ENCODE peak calls at places on chromosomes 7 and 10, in nine cellular contexts. One of them, this sample, is unnamed.

GRCh38 chr10:666237-667012 is 23.0 kb downstream of the DIP2C start:
- DNase-seq in H1: peak; percentile 35
- DNase-seq in NCI-H226: no peak
- DNase-seq in NCI-H1105: no peak
- DNase-seq in stimulated activated CD4-positive, alpha-beta T cell treated with anti-CD3 and anti-CD28 coated beads, Interleukin-1b, Interleukin-23, amount 100 ng/mL, for 4 hours: no peak
- DNase-seq in NCI-H1694 treated with DMSO at 0.1 percent for 48 hours: no peak
- DNase-seq in mesenteric fat pad: peak; percentile 88
- DNase-seq in occipital lobe: no peak
- DNase-seq in neural crest cell: no peak
- DNase-seq in this sample: no peak

GRCh38 chr10:132078746-132079345 is 13.1 kb downstream of the JAKMIP3 start:
- DNase-seq in H1: no peak
- DNase-seq in NCI-H226: no peak
- DNase-seq in NCI-H1105: no peak
- DNase-seq in stimulated activated CD4-positive, alpha-beta T cell treated with anti-CD3 and anti-CD28 coated beads, Interleukin-1b, Interleukin-23, amount 100 ng/mL, for 4 hours: no peak
- DNase-seq in NCI-H1694 treated with DMSO at 0.1 percent for 48 hours: no peak
- DNase-seq in mesenteric fat pad: peak; percentile 85
- DNase-seq in occipital lobe: peak; percentile 27
- DNase-seq in neural crest cell: no peak
- DNase-seq in this sample: no peak

GRCh38 chr7:100895701-100895955 is at the start of gene ACHE:
- DNase-seq in H1: no peak
- DNase-seq in NCI-H226: no peak
- DNase-seq in NCI-H1105: no peak
- DNase-seq in stimulated activated CD4-positive, alpha-beta T cell treated with anti-CD3 and anti-CD28 coated beads, Interleukin-1b, Interleukin-23, amount 100 ng/mL, for 4 hours: no peak
- DNase-seq in NCI-H1694 treated with DMSO at 0.1 percent for 48 hours: no peak
- DNase-seq in mesenteric fat pad: no peak
- DNase-seq in occipital lobe: no peak
- DNase-seq in neural crest cell: no peak
- DNase-seq in this sample: no peak

GRCh38 chr10:96415896-96416554 is 57.2 kb upstream of the OPALIN start:
- DNase-seq in H1: peak; percentile 26
- DNase-seq in NCI-H226: no peak
- DNase-seq in NCI-H1105: no peak
- DNase-seq in stimulated activated CD4-positive, alpha-beta T cell treated with anti-CD3 and anti-CD28 coated beads, Interleukin-1b, Interleukin-23, amount 100 ng/mL, for 4 hours: no peak
- DNase-seq in NCI-H1694 treated with DMSO at 0.1 percent for 48 hours: no peak
- DNase-seq in mesenteric fat pad: no peak
- DNase-seq in occipital lobe: no peak
- DNase-seq in neural crest cell: no peak
- DNase-seq in this sample: no peak

GRCh38 chr10:44939691-44940401 is 19.8 kb upstream of the RASSF4 start:
- DNase-seq in H1: peak; percentile 8
- DNase-seq in NCI-H226: no peak
- DNase-seq in NCI-H1105: no peak
- DNase-seq in stimulated activated CD4-positive, alpha-beta T cell treated with anti-CD3 and anti-CD28 coated beads, Interleukin-1b, Interleukin-23, amount 100 ng/mL, for 4 hours: no peak
- DNase-seq in NCI-H1694 treated with DMSO at 0.1 percent for 48 hours: no peak
- DNase-seq in mesenteric fat pad: peak; percentile 28
- DNase-seq in occipital lobe: no peak
- DNase-seq in neural crest cell: no peak
- DNase-seq in this sample: no peak

GRCh38 chr10:45091968-45092367 is 91.2 kb downstream of the ZNF22 start:
- DNase-seq in H1: no peak
- DNase-seq in NCI-H226: no peak
- DNase-seq in NCI-H1105: peak; percentile 54
- DNase-seq in stimulated activated CD4-positive, alpha-beta T cell treated with anti-CD3 and anti-CD28 coated beads, Interleukin-1b, Interleukin-23, amount 100 ng/mL, for 4 hours: no peak
- DNase-seq in NCI-H1694 treated with DMSO at 0.1 percent for 48 hours: no peak
- DNase-seq in mesenteric fat pad: no peak
- DNase-seq in occipital lobe: no peak
- DNase-seq in neural crest cell: no peak
- DNase-seq in this sample: no peak

GRCh38 chr7:77982926-77983550 is 184.5 kb downstream of the PHTF2 start:
- DNase-seq in H1: no peak
- DNase-seq in NCI-H226: no peak
- DNase-seq in NCI-H1105: no peak
- DNase-seq in stimulated activated CD4-positive, alpha-beta T cell treated with anti-CD3 and anti-CD28 coated beads, Interleukin-1b, Interleukin-23, amount 100 ng/mL, for 4 hours: no peak
- DNase-seq in NCI-H1694 treated with DMSO at 0.1 percent for 48 hours: no peak
- DNase-seq in mesenteric fat pad: no peak
- DNase-seq in occipital lobe: no peak
- DNase-seq in neural crest cell: no peak
- DNase-seq in this sample: no peak

GRCh38 chr10:78292987-78293865 is 259.6 kb downstream of the RPS24 start:
- DNase-seq in H1: no peak
- DNase-seq in NCI-H226: no peak
- DNase-seq in NCI-H1105: no peak
- DNase-seq in stimulated activated CD4-positive, alpha-beta T cell treated with anti-CD3 and anti-CD28 coated beads, Interleukin-1b, Interleukin-23, amount 100 ng/mL, for 4 hours: no peak
- DNase-seq in NCI-H1694 treated with DMSO at 0.1 percent for 48 hours: no peak
- DNase-seq in mesenteric fat pad: peak; percentile 49
- DNase-seq in occipital lobe: no peak
- DNase-seq in neural crest cell: peak; percentile 59
- DNase-seq in this sample: peak; percentile 81

GRCh38 chr10:94429049-94429707 is 26.8 kb downstream of the TBC1D12 start:
- DNase-seq in H1: no peak
- DNase-seq in NCI-H226: no peak
- DNase-seq in NCI-H1105: no peak
- DNase-seq in stimulated activated CD4-positive, alpha-beta T cell treated with anti-CD3 and anti-CD28 coated beads, Interleukin-1b, Interleukin-23, amount 100 ng/mL, for 4 hours: no peak
- DNase-seq in NCI-H1694 treated with DMSO at 0.1 percent for 48 hours: no peak
- DNase-seq in mesenteric fat pad: no peak
- DNase-seq in occipital lobe: no peak
- DNase-seq in neural crest cell: no peak
- DNase-seq in this sample: no peak

GRCh38 chr10:78688221-78688944 is 380.4 kb upstream of the ZMIZ1 start:
- DNase-seq in H1: no peak
- DNase-seq in NCI-H226: no peak
- DNase-seq in NCI-H1105: no peak
- DNase-seq in stimulated activated CD4-positive, alpha-beta T cell treated with anti-CD3 and anti-CD28 coated beads, Interleukin-1b, Interleukin-23, amount 100 ng/mL, for 4 hours: no peak
- DNase-seq in NCI-H1694 treated with DMSO at 0.1 percent for 48 hours: no peak
- DNase-seq in mesenteric fat pad: no peak
- DNase-seq in occipital lobe: no peak
- DNase-seq in neural crest cell: no peak
- DNase-seq in this sample: no peak

GRCh38 chr10:133337079-133337725 is 506 bp upstream of the CALY start:
- DNase-seq in H1: no peak
- DNase-seq in NCI-H226: no peak
- DNase-seq in NCI-H1105: no peak
- DNase-seq in stimulated activated CD4-positive, alpha-beta T cell treated with anti-CD3 and anti-CD28 coated beads, Interleukin-1b, Interleukin-23, amount 100 ng/mL, for 4 hours: no peak
- DNase-seq in NCI-H1694 treated with DMSO at 0.1 percent for 48 hours: no peak
- DNase-seq in mesenteric fat pad: no peak
- DNase-seq in occipital lobe: no peak
- DNase-seq in neural crest cell: no peak
- DNase-seq in this sample: no peak

GRCh38 chr10:56360583-56360966 is 484 bp downstream of the ZWINT start:
- DNase-seq in H1: no peak
- DNase-seq in NCI-H226: no peak
- DNase-seq in NCI-H1105: no peak
- DNase-seq in stimulated activated CD4-positive, alpha-beta T cell treated with anti-CD3 and anti-CD28 coated beads, Interleukin-1b, Interleukin-23, amount 100 ng/mL, for 4 hours: no peak
- DNase-seq in NCI-H1694 treated with DMSO at 0.1 percent for 48 hours: no peak
- DNase-seq in mesenteric fat pad: no peak
- DNase-seq in occipital lobe: no peak
- DNase-seq in neural crest cell: no peak
- DNase-seq in this sample: no peak

GRCh38 chr7:114901771-114902170 is 20.1 kb upstream of the MDFIC start:
- DNase-seq in H1: no peak
- DNase-seq in NCI-H226: peak; percentile 76
- DNase-seq in NCI-H1105: no peak
- DNase-seq in stimulated activated CD4-positive, alpha-beta T cell treated with anti-CD3 and anti-CD28 coated beads, Interleukin-1b, Interleukin-23, amount 100 ng/mL, for 4 hours: no peak
- DNase-seq in NCI-H1694 treated with DMSO at 0.1 percent for 48 hours: no peak
- DNase-seq in mesenteric fat pad: no peak
- DNase-seq in occipital lobe: no peak
- DNase-seq in neural crest cell: no peak
- DNase-seq in this sample: no peak

GRCh38 chr10:47039558-47039905 is 128.3 kb downstream of the PTPN20 start:
- DNase-seq in H1: no peak
- DNase-seq in NCI-H226: no peak
- DNase-seq in NCI-H1105: no peak
- DNase-seq in stimulated activated CD4-positive, alpha-beta T cell treated with anti-CD3 and anti-CD28 coated beads, Interleukin-1b, Interleukin-23, amount 100 ng/mL, for 4 hours: no peak
- DNase-seq in NCI-H1694 treated with DMSO at 0.1 percent for 48 hours: no peak
- DNase-seq in mesenteric fat pad: peak; percentile 83
- DNase-seq in occipital lobe: no peak
- DNase-seq in neural crest cell: no peak
- DNase-seq in this sample: no peak

GRCh38 chr7:988426-988911 is 5.5 kb downstream of the CYP2W1 start:
- DNase-seq in H1: no peak
- DNase-seq in NCI-H226: peak; percentile 98
- DNase-seq in NCI-H1105: no peak
- DNase-seq in stimulated activated CD4-positive, alpha-beta T cell treated with anti-CD3 and anti-CD28 coated beads, Interleukin-1b, Interleukin-23, amount 100 ng/mL, for 4 hours: no peak
- DNase-seq in NCI-H1694 treated with DMSO at 0.1 percent for 48 hours: no peak
- DNase-seq in mesenteric fat pad: no peak
- DNase-seq in occipital lobe: no peak
- DNase-seq in neural crest cell: no peak
- DNase-seq in this sample: peak; percentile 61

GRCh38 chr10:49194212-49194920 is 6.2 kb upstream of the TMEM273 start:
- DNase-seq in H1: no peak
- DNase-seq in NCI-H226: no peak
- DNase-seq in NCI-H1105: no peak
- DNase-seq in stimulated activated CD4-positive, alpha-beta T cell treated with anti-CD3 and anti-CD28 coated beads, Interleukin-1b, Interleukin-23, amount 100 ng/mL, for 4 hours: no peak
- DNase-seq in NCI-H1694 treated with DMSO at 0.1 percent for 48 hours: no peak
- DNase-seq in mesenteric fat pad: no peak
- DNase-seq in occipital lobe: no peak
- DNase-seq in neural crest cell: no peak
- DNase-seq in this sample: no peak

GRCh38 chr10:43622022-43622421 is 15.8 kb downstream of the ZNF485 start:
- DNase-seq in H1: no peak
- DNase-seq in NCI-H226: no peak
- DNase-seq in NCI-H1105: no peak
- DNase-seq in stimulated activated CD4-positive, alpha-beta T cell treated with anti-CD3 and anti-CD28 coated beads, Interleukin-1b, Interleukin-23, amount 100 ng/mL, for 4 hours: no peak
- DNase-seq in NCI-H1694 treated with DMSO at 0.1 percent for 48 hours: no peak
- DNase-seq in mesenteric fat pad: no peak
- DNase-seq in occipital lobe: no peak
- DNase-seq in neural crest cell: no peak
- DNase-seq in this sample: no peak

GRCh38 chr7:1040790-1041189 is 3.6 kb upstream of the GPR146 start:
- DNase-seq in H1: no peak
- DNase-seq in NCI-H226: no peak
- DNase-seq in NCI-H1105: no peak
- DNase-seq in stimulated activated CD4-positive, alpha-beta T cell treated with anti-CD3 and anti-CD28 coated beads, Interleukin-1b, Interleukin-23, amount 100 ng/mL, for 4 hours: no peak
- DNase-seq in NCI-H1694 treated with DMSO at 0.1 percent for 48 hours: peak; percentile 64
- DNase-seq in mesenteric fat pad: no peak
- DNase-seq in occipital lobe: peak; percentile 50
- DNase-seq in neural crest cell: no peak
- DNase-seq in this sample: peak; percentile 78

GRCh38 chr10:89645742-89646172 is 715 bp upstream of the PANK1 start:
- DNase-seq in H1: no peak
- DNase-seq in NCI-H226: no peak
- DNase-seq in NCI-H1105: no peak
- DNase-seq in stimulated activated CD4-positive, alpha-beta T cell treated with anti-CD3 and anti-CD28 coated beads, Interleukin-1b, Interleukin-23, amount 100 ng/mL, for 4 hours: no peak
- DNase-seq in NCI-H1694 treated with DMSO at 0.1 percent for 48 hours: no peak
- DNase-seq in mesenteric fat pad: no peak
- DNase-seq in occipital lobe: peak; percentile 3
- DNase-seq in neural crest cell: no peak
- DNase-seq in this sample: no peak

GRCh38 chr10:118310822-118311221 is 31.3 kb downstream of the FAM204A start:
- DNase-seq in H1: no peak
- DNase-seq in NCI-H226: no peak
- DNase-seq in NCI-H1105: no peak
- DNase-seq in stimulated activated CD4-positive, alpha-beta T cell treated with anti-CD3 and anti-CD28 coated beads, Interleukin-1b, Interleukin-23, amount 100 ng/mL, for 4 hours: no peak
- DNase-seq in NCI-H1694 treated with DMSO at 0.1 percent for 48 hours: no peak
- DNase-seq in mesenteric fat pad: no peak
- DNase-seq in occipital lobe: no peak
- DNase-seq in neural crest cell: no peak
- DNase-seq in this sample: no peak